ENCODE peak calls at places on chromosomes 11 and 22, in four cellular contexts. One of them, this sample, is unnamed.

GRCh38 chr11:77179048-77179447 is 51.0 kb downstream of the MYO7A start:
- DNase-seq in A549: no peak
- DNase-seq in GM12878: no peak
- DNase-seq in K562: no peak
- DNase-seq in this sample: peak; percentile 11

GRCh38 chr22:44624689-44625420 is 77.1 kb upstream of the PRR5 start:
- DNase-seq in A549: no peak
- DNase-seq in GM12878: no peak
- DNase-seq in K562: no peak
- DNase-seq in this sample: no peak

GRCh38 chr22:44673406-44673805 is 28.6 kb upstream of the PRR5 start:
- DNase-seq in A549: no peak
- DNase-seq in GM12878: no peak
- DNase-seq in K562: no peak
- DNase-seq in this sample: no peak

GRCh38 chr22:46710842-46711241 is 27.2 kb downstream of the CERK start:
- DNase-seq in A549: no peak
- DNase-seq in GM12878: no peak
- DNase-seq in K562: no peak
- DNase-seq in this sample: no peak

GRCh38 chr11:121358775-121359174 is 66.2 kb downstream of the SC5D start:
- DNase-seq in A549: no peak
- DNase-seq in GM12878: no peak
- DNase-seq in K562: no peak
- DNase-seq in this sample: no peak

GRCh38 chr22:48358886-48359612 is 1468.6 kb downstream of the BRD1 start:
- DNase-seq in A549: no peak
- DNase-seq in GM12878: no peak
- DNase-seq in K562: no peak
- DNase-seq in this sample: no peak

GRCh38 chr11:58796333-58797049 is 48.0 kb downstream of the GLYATL2 start:
- DNase-seq in A549: no peak
- DNase-seq in GM12878: no peak
- DNase-seq in K562: no peak
- DNase-seq in this sample: no peak

GRCh38 chr22:39312410-39312809 is 7.0 kb downstream of the RPL3 start:
- DNase-seq in A549: no peak
- DNase-seq in GM12878: no peak
- DNase-seq in K562: no peak
- DNase-seq in this sample: no peak

GRCh38 chr11:72607101-72607468 is 67.1 kb downstream of the PDE2A start:
- DNase-seq in A549: no peak
- DNase-seq in GM12878: no peak
- DNase-seq in K562: no peak
- DNase-seq in this sample: no peak

GRCh38 chr22:41365425-41365824 is 16.3 kb upstream of the TEF start:
- DNase-seq in A549: no peak
- DNase-seq in GM12878: no peak
- DNase-seq in K562: no peak
- DNase-seq in this sample: no peak

GRCh38 chr11:122706261-122706660 is 50.7 kb downstream of the UBASH3B start:
- DNase-seq in A549: no peak
- DNase-seq in GM12878: no peak
- DNase-seq in K562: no peak
- DNase-seq in this sample: peak; percentile 88

GRCh38 chr11:112797653-112798293 is 163.4 kb upstream of the NCAM1 start:
- DNase-seq in A549: no peak
- DNase-seq in GM12878: no peak
- DNase-seq in K562: peak; percentile 69
- DNase-seq in this sample: peak; percentile 3

GRCh38 chr11:10075141-10075540 is 218.9 kb downstream of the SBF2 start:
- DNase-seq in A549: no peak
- DNase-seq in GM12878: no peak
- DNase-seq in K562: no peak
- DNase-seq in this sample: no peak

GRCh38 chr11:85961130-85961529 is 105.9 kb downstream of the CCDC83 start:
- DNase-seq in A549: no peak
- DNase-seq in GM12878: no peak
- DNase-seq in K562: no peak
- DNase-seq in this sample: no peak

GRCh38 chr11:68149417-68149816 is 28.2 kb upstream of the CHKA start:
- DNase-seq in A549: no peak
- DNase-seq in GM12878: no peak
- DNase-seq in K562: no peak
- DNase-seq in this sample: no peak

GRCh38 chr11:43797337-43797736 is 83.3 kb upstream of the ALKBH3 start:
- DNase-seq in A549: no peak
- DNase-seq in GM12878: no peak
- DNase-seq in K562: no peak
- DNase-seq in this sample: no peak

GRCh38 chr11:74950374-74950969 is 1.4 kb downstream of the SPCS2 start:
- DNase-seq in A549: no peak
- DNase-seq in GM12878: peak; percentile 61
- DNase-seq in K562: no peak
- DNase-seq in this sample: peak; percentile 7

GRCh38 chr11:126407101-126407521 is 51.6 kb downstream of the ST3GAL4 start:
- DNase-seq in A549: no peak
- DNase-seq in GM12878: no peak
- DNase-seq in K562: no peak
- DNase-seq in this sample: no peak

GRCh38 chr22:29311468-29312217 is 3.9 kb downstream of the RASL10A start:
- DNase-seq in A549: no peak
- DNase-seq in GM12878: no peak
- DNase-seq in K562: no peak
- DNase-seq in this sample: no peak

GRCh38 chr11:102467080-102467708 is 14.6 kb upstream of the TMEM123 start:
- DNase-seq in A549: no peak
- DNase-seq in GM12878: no peak
- DNase-seq in K562: no peak
- DNase-seq in this sample: no peak

GRCh38 chr11:63504933-63505586 is 824 bp upstream of the LGALS12 start:
- DNase-seq in A549: no peak
- DNase-seq in GM12878: no peak
- DNase-seq in K562: no peak
- DNase-seq in this sample: no peak

GRCh38 chr11:27201454-27202302 is 161.1 kb downstream of the BBOX1 start:
- DNase-seq in A549: peak; percentile 76
- DNase-seq in GM12878: no peak
- DNase-seq in K562: peak; percentile 66
- DNase-seq in this sample: peak; percentile 96

GRCh38 chr22:22085702-22086500 is 103.3 kb upstream of the TOP3B start:
- DNase-seq in A549: no peak
- DNase-seq in GM12878: no peak
- DNase-seq in K562: no peak
- DNase-seq in this sample: no peak

GRCh38 chr11:11329062-11329806 is 23.8 kb downstream of the CSNK2A3 start:
- DNase-seq in A549: no peak
- DNase-seq in GM12878: no peak
- DNase-seq in K562: no peak
- DNase-seq in this sample: no peak

GRCh38 chr22:38030311-38031133 is 26.7 kb upstream of the PICK1 start:
- DNase-seq in A549: no peak
- DNase-seq in GM12878: no peak
- DNase-seq in K562: peak; percentile 40
- DNase-seq in this sample: no peak

GRCh38 chr22:24810043-24810749 is 4.2 kb downstream of the SGSM1 start:
- DNase-seq in A549: no peak
- DNase-seq in GM12878: no peak
- DNase-seq in K562: no peak
- DNase-seq in this sample: no peak

GRCh38 chr22:46951973-46952372 is 189.5 kb downstream of the TBC1D22A start:
- DNase-seq in A549: no peak
- DNase-seq in GM12878: no peak
- DNase-seq in K562: no peak
- DNase-seq in this sample: no peak

GRCh38 chr11:13891911-13892310 is 70.6 kb upstream of the SPON1 start:
- DNase-seq in A549: no peak
- DNase-seq in GM12878: no peak
- DNase-seq in K562: peak; percentile 17
- DNase-seq in this sample: no peak

GRCh38 chr22:48372395-48372794 is 1455.3 kb downstream of the BRD1 start:
- DNase-seq in A549: no peak
- DNase-seq in GM12878: no peak
- DNase-seq in K562: no peak
- DNase-seq in this sample: no peak

GRCh38 chr11:12298610-12299009 is 78.8 kb upstream of the PARVA start:
- DNase-seq in A549: no peak
- DNase-seq in GM12878: no peak
- DNase-seq in K562: no peak
- DNase-seq in this sample: no peak

DNA sequence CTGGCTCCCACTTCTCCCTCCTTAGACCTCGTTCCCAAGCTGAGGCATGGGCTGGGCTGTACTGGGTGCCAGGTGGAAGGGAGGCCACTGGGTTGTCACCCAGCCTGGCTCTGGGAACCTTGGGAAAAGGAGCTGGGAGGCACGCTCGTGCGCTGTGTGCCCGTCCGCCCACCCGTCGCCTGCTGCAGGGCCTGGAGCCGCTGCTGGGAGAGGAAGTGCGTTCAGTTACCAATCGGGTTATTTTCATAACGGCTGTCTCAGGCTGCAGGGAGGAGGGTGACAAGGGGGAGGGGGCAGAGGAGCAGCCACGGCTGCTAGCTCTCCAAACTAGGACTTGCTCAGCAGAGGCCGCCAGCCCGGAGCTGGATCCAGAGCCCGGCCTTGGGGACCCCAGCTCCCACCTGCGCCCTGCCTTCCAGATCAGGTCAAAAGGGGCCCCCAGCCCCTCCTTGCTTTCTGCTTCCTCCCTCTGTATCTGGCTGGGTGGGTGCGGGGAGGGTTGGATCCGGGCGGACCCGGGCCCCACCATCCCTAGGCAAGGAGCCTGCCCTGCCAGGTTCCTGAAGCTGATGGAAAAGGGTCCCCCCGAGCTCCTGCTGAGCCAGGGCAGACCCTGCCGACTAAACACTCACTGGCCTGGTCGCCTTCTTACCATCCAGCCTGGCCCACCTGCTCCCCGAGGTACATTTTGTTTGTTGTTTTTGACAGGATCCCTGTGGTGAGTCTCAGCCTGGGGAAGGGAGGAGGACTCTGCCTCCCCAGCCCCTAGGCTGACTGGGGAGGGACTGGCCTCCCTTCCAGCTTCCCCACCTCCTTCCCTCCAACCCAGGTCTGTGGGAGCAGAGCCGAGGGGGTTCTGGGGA is 14.3 kb downstream of the DGKZ start:
- DNase-seq in A549: no peak
- DNase-seq in GM12878: peak; percentile 44
- DNase-seq in K562: peak; percentile 49
- DNase-seq in this sample: no peak
- TF ChIP-seq POLR2A in A549: no peak
- TF ChIP-seq POLR2A in GM12878: peak; percentile 94
- TF ChIP-seq POLR2A in K562: peak; percentile 56
- TF ChIP-seq POLR2A in this sample: no peak

GRCh38 chr11:130629039-130629438 is 180.6 kb downstream of the ADAMTS15 start:
- DNase-seq in A549: no peak
- DNase-seq in GM12878: no peak
- DNase-seq in K562: no peak
- DNase-seq in this sample: no peak

GRCh38 chr11:130622126-130622525 is 173.7 kb downstream of the ADAMTS15 start:
- DNase-seq in A549: no peak
- DNase-seq in GM12878: no peak
- DNase-seq in K562: no peak
- DNase-seq in this sample: no peak

GRCh38 chr11:130624946-130625345 is 176.5 kb downstream of the ADAMTS15 start:
- DNase-seq in A549: no peak
- DNase-seq in GM12878: no peak
- DNase-seq in K562: no peak
- DNase-seq in this sample: no peak

GRCh38 chr11:130623909-130624668 is 175.6 kb downstream of the ADAMTS15 start:
- DNase-seq in A549: no peak
- DNase-seq in GM12878: no peak
- DNase-seq in K562: no peak
- DNase-seq in this sample: no peak

GRCh38 chr11:130625907-130626306 is 177.5 kb downstream of the ADAMTS15 start:
- DNase-seq in A549: no peak
- DNase-seq in GM12878: no peak
- DNase-seq in K562: no peak
- DNase-seq in this sample: no peak
- TF ChIP-seq RFX5 in A549: no peak
- TF ChIP-seq RFX5 in GM12878: no peak
- TF ChIP-seq RFX5 in K562: no peak
- TF ChIP-seq RFX5 in this sample: no peak

GRCh38 chr22:23754220-23754919 is at the start of gene VPREB3:
- DNase-seq in A549: no peak
- DNase-seq in GM12878: no peak
- DNase-seq in K562: no peak
- DNase-seq in this sample: no peak

GRCh38 chr22:23755711-23756110 is 1.5 kb upstream of the VPREB3 start:
- DNase-seq in A549: no peak
- DNase-seq in GM12878: no peak
- DNase-seq in K562: no peak
- DNase-seq in this sample: no peak

GRCh38 chr22:23759566-23759965 is 3.2 kb upstream of the C22orf15 start:
- DNase-seq in A549: no peak
- DNase-seq in GM12878: no peak
- DNase-seq in K562: no peak
- DNase-seq in this sample: no peak

GRCh38 chr22:23754980-23755636 is 883 bp upstream of the VPREB3 start:
- DNase-seq in A549: no peak
- DNase-seq in GM12878: no peak
- DNase-seq in K562: no peak
- DNase-seq in this sample: no peak

GRCh38 chr22:23756891-23757290 is 2.7 kb upstream of the VPREB3 start:
- DNase-seq in A549: no peak
- DNase-seq in GM12878: no peak
- DNase-seq in K562: no peak
- DNase-seq in this sample: no peak
- TF ChIP-seq CHD4 in A549: no peak
- TF ChIP-seq CHD4 in GM12878: no peak
- TF ChIP-seq CHD4 in K562: no peak
- TF ChIP-seq CHD4 in this sample: no peak

GRCh38 chr11:47426062-47426956 is at the start of gene PSMC3:
- DNase-seq in A549: peak; percentile 92
- DNase-seq in GM12878: peak; percentile 71
- DNase-seq in K562: peak; percentile 95
- DNase-seq in this sample: peak; percentile 93
- TF ChIP-seq POLR2A in A549: peak; percentile 49
- TF ChIP-seq POLR2A in GM12878: peak; percentile 93
- TF ChIP-seq POLR2A in K562: peak; percentile 96
- TF ChIP-seq POLR2A in this sample: peak; percentile 64